ENCODE peak calls at places on chromosomes 5 and 9, in nine cellular contexts. P is GM23248, B is IMR-90, O is MM.1S, U is neuronal stem cell, X is mammary epithelial cell, E is SK-N-SH, I is GM23338, S is fibroblast of lung. K is an unnamed sample.
A peak's percentile ranks its signal among the peaks of the same experiment; 100 is the strongest.

GRCh38 chr9:504921-505821 is 290.5 kb downstream of the DOCK8 start:
- DNase-seq in P (peak; percentile 27), B (no peak), O (no peak), U (peak; percentile 14), X (peak; percentile 23), E (peak; percentile 32), I (peak; percentile 60), S (no peak), K (peak; percentile 63)

GRCh38 chr5:6829150-6829784 is 116.0 kb downstream of the TENT4A start:
- DNase-seq in P (peak; percentile 79), B (no peak), O (peak; percentile 58), U (no peak), X (peak; percentile 38), E (no peak), I (no peak), S (no peak), K (no peak)

GRCh38 chr9:132849168-132849831 is 28.8 kb downstream of the AK8 start:
- DNase-seq in P (no peak), B (no peak), O (peak; percentile 31), U (no peak), X (no peak), E (peak; percentile 81), I (no peak), S (peak; percentile 13), K (no peak)

GRCh38 chr5:149932445-149933350 is 11.9 kb downstream of the PDE6A start:
- DNase-seq in P (peak; percentile 74), B (no peak), O (no peak), U (no peak), X (no peak), E (peak; percentile 60), I (peak; percentile 72), S (no peak), K (peak; percentile 47)

GRCh38 chr9:34662544-34663295 is at the start of gene CCL27:
- DNase-seq in P (no peak), B (no peak), O (no peak), U (no peak), X (peak; percentile 52), E (no peak), I (no peak), S (no peak), K (no peak)

GRCh38 chr5:156155638-156156037 is 171.3 kb upstream of the SGCD start:
- DNase-seq in P (no peak), B (no peak), O (no peak), U (no peak), X (no peak), E (no peak), I (no peak), S (no peak), K (no peak)

GRCh38 chr5:124738751-124739559 is 7.5 kb downstream of the ZNF608 start:
- DNase-seq in P (no peak), B (no peak), O (no peak), U (peak; percentile 72), X (no peak), E (peak; percentile 81), I (peak; percentile 90), S (no peak), K (peak; percentile 92)

GRCh38 chr5:81247441-81247972 is 14.4 kb downstream of the CKMT2 start:
- DNase-seq in P (peak; percentile 50), B (peak; percentile 66), O (no peak), U (peak; percentile 47), X (peak; percentile 24), E (no peak), I (no peak), S (peak; percentile 25), K (peak; percentile 53)

GRCh38 chr9:70006299-70006698 is 37.3 kb upstream of the MAMDC2 start:
- DNase-seq in P (peak; percentile 1), B (peak; percentile 25), O (no peak), U (no peak), X (no peak), E (no peak), I (no peak), S (peak; percentile 72), K (no peak)

GRCh38 chr5:81233080-81233634 is at the start of gene CKMT2:
- DNase-seq in P (peak; percentile 46), B (no peak), O (no peak), U (peak; percentile 40), X (no peak), E (no peak), I (peak; percentile 93), S (peak; percentile 34), K (peak; percentile 67)

GRCh38 chr5:55899344-55899743 is 48.2 kb downstream of the IL31RA start:
- DNase-seq in P (peak; percentile 81), B (peak; percentile 56), O (no peak), U (no peak), X (peak; percentile 22), E (no peak), I (no peak), S (peak; percentile 39), K (no peak)

GRCh38 chr5:180082633-180083420 is 11.3 kb upstream of the RNF130 start:
- DNase-seq in P (no peak), B (no peak), O (no peak), U (peak; percentile 72), X (no peak), E (no peak), I (peak; percentile 97), S (no peak), K (peak; percentile 95)
- H3K27ac ChIP-seq in P (no peak overlapping the region), B (no peak overlapping the region), O (no peak overlapping the region), U (peak overlapping the region; percentile 94), X (no peak overlapping the region), E (no peak overlapping the region), I (peak overlapping the region; percentile 96), S (no peak overlapping the region), K (peak overlapping the region; percentile 99)

GRCh38 chr9:91211919-91212318 is 149.8 kb downstream of the AUH start:
- DNase-seq in P (peak; percentile 45), B (no peak), O (no peak), U (no peak), X (no peak), E (no peak), I (no peak), S (no peak), K (no peak)
- H2AFZ ChIP-seq in P (peak overlapping the region; percentile 87), B (no peak overlapping the region), O (no peak overlapping the region), U (no peak overlapping the region), X (no peak overlapping the region), E (no peak overlapping the region), I (no peak overlapping the region), S (no peak overlapping the region), K (no peak overlapping the region)

GRCh38 chr5:40381676-40382363 is 297.9 kb upstream of the PTGER4 start:
- DNase-seq in P (peak; percentile 23), B (peak; percentile 56), O (no peak), U (no peak), X (peak; percentile 90), E (no peak), I (no peak), S (peak; percentile 27), K (no peak)
- H3K27ac ChIP-seq in P (no peak overlapping the region), B (no peak overlapping the region), O (no peak overlapping the region), U (no peak overlapping the region), X (peak overlapping the region; percentile 91), E (no peak overlapping the region), I (no peak overlapping the region), S (no peak overlapping the region), K (no peak overlapping the region)

GRCh38 chr5:73487815-73488214 is 10.4 kb upstream of the BTF3 start:
- DNase-seq in P (no peak), B (no peak), O (no peak), U (no peak), X (no peak), E (no peak), I (peak; percentile 88), S (no peak), K (no peak)
- H2AFZ ChIP-seq in P (no peak overlapping the region), B (no peak overlapping the region), O (no peak overlapping the region), U (no peak overlapping the region), X (no peak overlapping the region), E (no peak overlapping the region), I (no peak overlapping the region), S (no peak overlapping the region), K (no peak overlapping the region)

GRCh38 chr5:35337332-35338168 is 107.3 kb upstream of the PRLR start:
- DNase-seq in P (no peak), B (no peak), O (no peak), U (no peak), X (no peak), E (no peak), I (peak; percentile 81), S (no peak), K (peak; percentile 34)

GRCh38 chr5:35335752-35336151 is 105.5 kb upstream of the PRLR start:
- DNase-seq in P (no peak), B (no peak), O (no peak), U (no peak), X (no peak), E (no peak), I (no peak), S (no peak), K (peak; percentile 14)

GRCh38 chr5:35339006-35339405 is 108.7 kb upstream of the PRLR start:
- DNase-seq in P (no peak), B (no peak), O (no peak), U (no peak), X (no peak), E (no peak), I (no peak), S (no peak), K (no peak)

GRCh38 chr5:35339616-35340100 is 109.4 kb upstream of the PRLR start:
- DNase-seq in P (no peak), B (no peak), O (no peak), U (no peak), X (no peak), E (no peak), I (no peak), S (no peak), K (no peak)

DNA sequence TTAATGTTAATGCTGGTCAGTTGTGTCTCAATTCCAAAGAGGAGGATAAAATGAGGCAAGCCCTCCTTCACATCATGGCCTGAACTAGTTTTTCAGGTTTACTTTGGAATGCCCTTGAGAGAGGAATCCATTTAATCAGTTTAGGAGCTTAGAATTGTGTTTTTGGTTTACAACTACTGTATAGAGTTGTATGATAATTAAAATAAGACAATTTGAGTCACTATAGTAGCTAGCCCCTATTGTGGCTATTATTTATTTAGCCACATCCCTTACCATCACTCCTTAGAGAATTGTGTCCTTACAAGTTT is 107.8 kb upstream of the PRLR start:
- DNase-seq in P (no peak), B (no peak), O (no peak), U (no peak), X (no peak), E (no peak), I (peak; percentile 55), S (no peak), K (no peak)
- H3K27ac ChIP-seq in P (no peak overlapping the region), B (no peak overlapping the region), O (no peak overlapping the region), U (no peak overlapping the region), X (no peak overlapping the region), E (no peak overlapping the region), I (peak overlapping the region; percentile 76), S (no peak overlapping the region), K (peak overlapping the region; percentile 57)